ENCODE peak calls at places on chromosomes 13 and 19, in four cellular contexts. L is K562, G is GM12878, T is HepG2. K is an unnamed sample.

GRCh38 chr13:106562301-106562700 is 5.6 kb downstream of the ARGLU1 start:
- DNase-seq in L (no peak), G (no peak), T (no peak), K (no peak)

GRCh38 chr19:46115396-46116109 is 8.9 kb downstream of the IGFL3 start:
- DNase-seq in L (no peak), G (peak), T (no peak), K (no peak)

GRCh38 chr19:50570997-50571396 is 2.8 kb upstream of the LRRC4B start:
- DNase-seq in L (no peak), G (no peak), T (no peak), K (no peak)

GRCh38 chr13:81275666-81276258 is 934.8 kb upstream of the SPRY2 start:
- DNase-seq in L (no peak), G (no peak), T (no peak), K (peak)

GRCh38 chr13:93108111-93108581 is 118.5 kb upstream of the GPC6 start:
- DNase-seq in L (no peak), G (no peak), T (no peak), K (no peak)

GRCh38 chr13:94112227-94112626 is 367.3 kb downstream of the DCT start:
- DNase-seq in L (no peak), G (no peak), T (peak), K (no peak)

GRCh38 chr13:59677966-59678814 is 485.5 kb downstream of the DIAPH3 start:
- DNase-seq in L (peak), G (no peak), T (peak), K (peak)

GRCh38 chr13:59346861-59347470 is 816.8 kb downstream of the DIAPH3 start:
- DNase-seq in L (no peak), G (no peak), T (no peak), K (no peak)

GRCh38 chr13:102555914-102556553 is 40.8 kb upstream of the TPP2 start:
- DNase-seq in L (no peak), G (no peak), T (peak), K (peak)

GRCh38 chr13:61700663-61701062 is 285.0 kb upstream of the PCDH20 start:
- DNase-seq in L (no peak), G (no peak), T (no peak), K (no peak)

GRCh38 chr19:14502334-14503092 is 6.6 kb upstream of the GIPC1 start:
- DNase-seq in L (no peak), G (no peak), T (peak), K (no peak)

GRCh38 chr13:20411638-20412342 is 113.9 kb downstream of the CRYL1 start:
- DNase-seq in L (no peak), G (peak), T (no peak), K (no peak)

GRCh38 chr19:22118132-22118531 is 65.8 kb downstream of the ZNF257 start:
- DNase-seq in L (no peak), G (no peak), T (no peak), K (no peak)

GRCh38 chr19:38024991-38025716 is 118.1 kb downstream of the SIPA1L3 start:
- DNase-seq in L (peak), G (no peak), T (no peak), K (no peak)

GRCh38 chr19:16604615-16605014 is 23.4 kb downstream of the MED26 start:
- DNase-seq in L (no peak), G (no peak), T (no peak), K (no peak)

GRCh38 chr13:96822900-96823299 is 171.4 kb downstream of the OXGR1 start:
- DNase-seq in L (peak), G (no peak), T (peak), K (peak)

GRCh38 chr19:12676928-12677327 is 4.8 kb downstream of the DHPS start:
- DNase-seq in L (no peak), G (no peak), T (no peak), K (no peak)

GRCh38 chr19:3612901-3613741 is 6.4 kb upstream of the TBXA2R start:
- DNase-seq in L (peak), G (no peak), T (no peak), K (no peak)
- TF ChIP-seq FOXM1 in L (no peak), G (no peak), T (no peak), K (no peak)

GRCh38 chr19:40714519-40715299 is 2.0 kb downstream of the COQ8B start:
- DNase-seq in L (peak), G (peak), T (peak), K (peak)

GRCh38 chr19:40716655-40717324 is at the start of the genes COQ8B and ITPKC:
- DNase-seq in L (peak), G (peak), T (peak), K (peak)

GRCh38 chr19:40717880-40718773 is 1.2 kb downstream of the ITPKC start:
- DNase-seq in L (peak), G (no peak), T (peak), K (no peak)

GRCh38 chr19:40717325-40717879 is 490 bp downstream of the ITPKC start:
- DNase-seq in L (no peak), G (no peak), T (no peak), K (no peak)

GRCh38 chr19:40716031-40716654 is 543 bp downstream of the COQ8B start:
- DNase-seq in L (peak), G (peak), T (no peak), K (no peak)
- TF ChIP-seq FOXK2 in L (no peak), G (no peak), T (no peak), K (no peak)

GRCh38 chr19:55257461-55258411 is 1.1 kb downstream of the PPP6R1 start:
- DNase-seq in L (peak), G (no peak), T (no peak), K (peak)

GRCh38 chr19:55256562-55257460 is 2.0 kb downstream of the PPP6R1 start:
- DNase-seq in L (no peak), G (no peak), T (peak), K (no peak)

GRCh38 chr19:55253842-55254624 is 4.8 kb downstream of the PPP6R1 start:
- DNase-seq in L (no peak), G (peak), T (no peak), K (no peak)

GRCh38 chr19:55254625-55254977 is 4.2 kb downstream of the PPP6R1 start:
- DNase-seq in L (no peak), G (no peak), T (no peak), K (no peak)

GRCh38 chr19:55255618-55256423 is 3.0 kb downstream of the PPP6R1 start:
- DNase-seq in L (no peak), G (peak), T (peak), K (no peak)
- TF ChIP-seq FOXM1 in L (no peak), G (no peak), T (no peak), K (no peak)

DNA sequence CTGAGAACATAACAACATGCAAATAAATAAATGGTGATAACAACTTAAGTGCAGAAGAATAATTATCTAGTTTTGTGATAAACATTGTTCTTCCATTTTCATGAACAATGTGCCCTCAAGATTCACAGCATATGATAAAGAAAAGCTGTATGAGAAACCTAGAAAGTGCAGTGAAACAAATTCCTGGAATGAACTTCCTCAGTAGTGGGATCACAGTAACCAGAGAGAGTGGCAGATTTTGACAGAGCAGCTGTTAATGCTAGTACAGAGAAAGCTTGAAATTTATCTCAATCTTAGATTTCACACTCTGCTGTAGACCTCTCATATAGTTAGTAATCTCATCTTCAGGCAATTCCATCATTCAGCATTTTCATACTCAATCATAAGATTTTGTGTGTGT is 664.9 kb downstream of the PCDH9 start:
- DNase-seq in L (no peak), G (no peak), T (no peak), K (no peak)
- TF ChIP-seq FOXK2 in L (no peak), G (no peak), T (no peak), K (no peak)

DNA sequence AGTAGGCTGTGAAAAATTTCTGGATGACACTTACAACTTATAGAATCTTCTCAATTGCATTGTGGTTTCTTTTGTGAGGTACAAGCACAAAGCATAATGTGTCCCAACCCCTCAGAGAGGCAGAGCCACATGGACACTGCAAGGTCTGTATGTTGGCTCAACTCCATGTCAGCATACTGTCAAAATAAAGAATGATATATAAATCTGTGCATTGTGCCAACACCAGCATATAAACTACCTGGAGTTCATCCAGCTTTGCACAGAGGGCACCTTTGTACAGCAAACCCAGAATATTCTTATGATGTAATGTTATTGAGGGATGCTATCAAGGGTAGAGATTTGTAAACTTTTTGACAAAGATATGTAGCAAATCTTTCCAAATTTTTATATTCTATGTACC is 1065.8 kb upstream of the MIR17HG start:
- DNase-seq in L (no peak), G (no peak), T (no peak), K (no peak)
- TF ChIP-seq FOXM1 in L (no peak), G (no peak), T (no peak), K (no peak)

DNA sequence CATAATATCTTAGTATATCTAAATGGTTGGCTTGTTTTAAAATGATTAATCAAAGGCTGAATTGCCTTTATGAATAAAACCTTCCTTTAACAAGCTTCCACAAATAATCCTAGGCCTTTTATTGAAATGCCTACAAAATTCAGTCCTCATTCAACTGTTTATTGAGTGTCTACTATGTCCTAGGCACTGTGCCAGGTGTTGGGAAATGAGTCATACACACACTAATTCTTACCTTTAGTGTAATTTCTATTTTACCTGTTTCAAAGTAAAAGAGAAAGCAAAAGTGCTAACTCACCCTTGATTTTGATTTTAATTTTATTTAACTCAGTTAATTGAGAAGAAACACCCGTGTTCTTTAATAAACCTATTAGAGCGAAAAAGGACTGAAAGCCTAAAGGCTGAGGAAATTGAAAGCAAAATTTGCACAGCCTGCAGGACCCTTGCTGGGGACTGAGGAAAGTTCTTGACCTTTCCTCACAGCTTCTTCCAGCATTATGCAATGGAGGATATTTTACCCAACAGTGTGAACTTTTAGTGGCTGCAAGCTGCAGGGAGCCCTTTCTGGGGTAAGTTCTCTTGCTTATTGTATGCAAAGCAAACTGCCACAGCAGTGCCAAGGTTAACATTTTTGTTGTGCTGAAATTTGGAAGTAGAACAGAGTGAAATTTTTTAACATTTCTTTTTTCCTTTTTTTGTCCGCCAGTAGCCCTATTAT is 83.1 kb downstream of the B3GLCT start:
- DNase-seq in L (no peak), G (no peak), T (no peak), K (no peak)
- TF ChIP-seq FOXK2 in L (no peak), G (no peak), T (no peak), K (no peak)

K was measured in HEK293T.